ENCODE peak calls at places on chromosomes 5 and 9, in five cellular contexts. G is mucosa of descending colon, P is DMS153, V is T1000, N is sciatic nerve. D is an unnamed sample.

GRCh38 chr9:137115394-137116026 is 977 bp upstream of the DPP7 start:
- DNase-seq in V (no peak), G (no peak), N (no peak), P (no peak), D (no peak)

GRCh38 chr5:135319928-135320606 is 79.0 kb downstream of the MACROH2A1 start:
- DNase-seq in G (no peak), N (no peak), V (no peak), P (no peak), D (peak)

GRCh38 chr5:31270396-31270795 is 76.9 kb downstream of the CDH6 start:
- DNase-seq in V (no peak), G (no peak), P (peak), N (no peak), D (no peak)

GRCh38 chr9:4530375-4530774 is 40.1 kb downstream of the SLC1A1 start:
- DNase-seq in V (no peak), N (no peak), P (peak), G (no peak), D (no peak)

GRCh38 chr9:13278368-13279246 is 885 bp downstream of the MPDZ start:
- DNase-seq in N (peak), G (peak), P (no peak), V (peak), D (peak)

GRCh38 chr9:107485451-107486043 is 4.0 kb downstream of the KLF4 start:
- DNase-seq in G (no peak), N (peak), V (no peak), P (no peak), D (no peak)

GRCh38 chr9:3719286-3719685 is 193.5 kb upstream of the RFX3 start:
- DNase-seq in V (no peak), P (no peak), N (no peak), G (no peak), D (no peak)

GRCh38 chr5:136374003-136374402 is 8.7 kb upstream of the TRPC7 start:
- DNase-seq in G (no peak), N (no peak), P (no peak), V (no peak), D (no peak)

GRCh38 chr5:84791730-84792129 is 407.1 kb upstream of the EDIL3 start:
- DNase-seq in V (no peak), P (no peak), G (no peak), N (no peak), D (no peak)

GRCh38 chr9:121369595-121370265 is at the start of gene STOM:
- DNase-seq in V (peak), P (no peak), N (peak), G (peak), D (peak)

GRCh38 chr5:170336065-170336464 is 38.5 kb upstream of the LCP2 start:
- DNase-seq in N (no peak), V (no peak), P (no peak), G (no peak), D (no peak)

GRCh38 chr5:50440651-50441478 is at the start of gene EMB:
- DNase-seq in V (no peak), N (peak), G (peak), P (no peak), D (peak)

GRCh38 chr5:171647900-171648253 is 137.7 kb upstream of the SMIM23 start:
- DNase-seq in G (no peak), P (no peak), N (no peak), V (no peak), D (no peak)

GRCh38 chr5:39880985-39881384 is 456.2 kb upstream of the DAB2 start:
- DNase-seq in V (no peak), N (no peak), G (no peak), P (no peak), D (no peak)

GRCh38 chr5:177455036-177455660 is 8.5 kb downstream of the PRR7 start:
- DNase-seq in N (peak), V (peak), P (peak), G (peak), D (no peak)

GRCh38 chr9:137173795-137174664 is 2.2 kb upstream of the TMEM210 start:
- DNase-seq in N (no peak), G (no peak), V (no peak), P (no peak), D (no peak)

GRCh38 chr5:127976991-127977717 is 106.4 kb upstream of the SLC12A2 start:
- DNase-seq in P (no peak), N (no peak), G (no peak), V (no peak), D (no peak)

D was measured in RWPE2.